ENCODE peak calls at places on chromosome 3, in seven cellular contexts. C is GF-D8; L is activated CD8-positive, alpha-beta memory T cell treated with anti-CD3 and anti-CD28 coated beads, Interleukin-2, amount 50 U/mL, for 48 hours; M is SW 1271; Y is cardiac muscle cell; I is GM13976; W is dermis blood vessel endothelial cell. E is an unnamed sample.

GRCh38 chr3:48552111-48552911 is 4.3 kb downstream of the PFKFB4 start:
- DNase-seq in W (no peak), Y (no peak), M (no peak), C (no peak), L (no peak), I (no peak), E (no peak)

GRCh38 chr3:45528429-45528828 is 66.1 kb upstream of the LIMD1 start:
- DNase-seq in I (no peak), M (no peak), Y (no peak), L (no peak), W (no peak), C (no peak), E (no peak)

GRCh38 chr3:80733522-80734176 is 965.9 kb upstream of the ROBO1 start:
- DNase-seq in W (peak), Y (peak), M (peak), I (no peak), C (peak), L (no peak), E (no peak)

GRCh38 chr3:52671676-52672075 is 14.0 kb downstream of the PBRM1 start:
- DNase-seq in L (no peak), W (no peak), Y (no peak), M (no peak), C (no peak), I (no peak), E (no peak)

GRCh38 chr3:48548731-48549705 is 7.6 kb downstream of the PFKFB4 start:
- DNase-seq in C (peak), M (peak), I (peak), Y (peak), W (peak), L (peak), E (peak)

GRCh38 chr3:72041531-72041930 is 256.6 kb upstream of the PROK2 start:
- DNase-seq in Y (no peak), M (no peak), I (no peak), C (no peak), L (no peak), W (no peak), E (no peak)

GRCh38 chr3:105354429-105354828 is 12.3 kb upstream of the ALCAM start:
- DNase-seq in L (no peak), M (no peak), C (no peak), I (no peak), Y (peak), W (no peak), E (no peak)

GRCh38 chr3:122508135-122508914 is 6.4 kb downstream of the KPNA1 start:
- DNase-seq in I (no peak), M (no peak), W (no peak), C (no peak), Y (no peak), L (no peak), E (no peak)

GRCh38 chr3:197511130-197511529 is 44.6 kb downstream of the BDH1 start:
- DNase-seq in M (no peak), W (no peak), C (no peak), I (no peak), Y (no peak), L (no peak), E (no peak)

GRCh38 chr3:42709621-42710020 is 7.0 kb upstream of the HHATL start:
- DNase-seq in Y (no peak), I (no peak), M (no peak), W (no peak), L (peak), C (no peak), E (no peak)

GRCh38 chr3:23159929-23160328 is 43.2 kb upstream of the UBE2E2 start:
- DNase-seq in W (peak), M (no peak), C (no peak), Y (no peak), L (no peak), I (no peak), E (no peak)

GRCh38 chr3:46427929-46428833 is 21.1 kb downstream of the CCRL2 start:
- DNase-seq in C (peak), L (no peak), M (no peak), Y (peak), I (no peak), W (no peak), E (no peak)

GRCh38 chr3:118760611-118761606 is 273.7 kb downstream of the IGSF11 start:
- DNase-seq in C (no peak), W (no peak), L (no peak), Y (no peak), M (no peak), I (no peak), E (no peak)

GRCh38 chr3:167246252-167246651 is 133.8 kb downstream of the ZBBX start:
- DNase-seq in C (no peak), L (no peak), W (no peak), Y (no peak), M (no peak), I (no peak), E (no peak)

GRCh38 chr3:195394024-195394423 is 48.8 kb downstream of the ACAP2 start:
- DNase-seq in W (no peak), I (peak), M (no peak), C (no peak), Y (no peak), L (no peak), E (no peak)

GRCh38 chr3:194738254-194739093 is 52.8 kb downstream of the FAM43A start:
- DNase-seq in Y (no peak), L (no peak), C (no peak), I (no peak), W (peak), M (no peak), E (no peak)

GRCh38 chr3:149808209-149808829 is 4.7 kb upstream of the RNF13 start:
- DNase-seq in Y (peak), C (peak), L (peak), M (peak), W (peak), I (peak), E (peak)

GRCh38 chr3:50260942-50261441 is 8.0 kb upstream of the SEMA3B start:
- DNase-seq in I (no peak), L (no peak), Y (no peak), C (no peak), M (no peak), W (no peak), E (no peak)

GRCh38 chr3:163622384-163622783 is 1455.9 kb downstream of the SI start:
- DNase-seq in W (no peak), C (no peak), L (no peak), I (no peak), Y (peak), M (peak), E (no peak)

GRCh38 chr3:5232570-5232969 is 45.1 kb downstream of the EDEM1 start:
- DNase-seq in I (no peak), W (no peak), L (no peak), Y (no peak), M (no peak), C (no peak), E (no peak)

GRCh38 chr3:48405343-48405881 is 24.5 kb downstream of the PLXNB1 start:
- DNase-seq in W (no peak), C (no peak), Y (no peak), L (peak), I (peak), M (no peak), E (no peak)

GRCh38 chr3:74845086-74845485 is 230.6 kb upstream of the CNTN3 start:
- DNase-seq in W (no peak), C (no peak), I (no peak), Y (no peak), M (no peak), L (no peak), E (no peak)

GRCh38 chr3:195931582-195932273 is 23.4 kb upstream of the TNK2 start:
- DNase-seq in W (no peak), L (no peak), M (no peak), C (no peak), I (no peak), Y (no peak), E (no peak)

GRCh38 chr3:119403201-119403600 is 60.2 kb downstream of the TMEM39A start:
- DNase-seq in I (no peak), M (no peak), Y (no peak), L (no peak), W (no peak), C (no peak), E (no peak)

GRCh38 chr3:104873331-104873730 is 493.4 kb upstream of the ALCAM start:
- DNase-seq in C (no peak), M (no peak), I (no peak), W (peak), Y (no peak), L (no peak), E (no peak)

GRCh38 chr3:9037113-9037715 is 73.9 kb upstream of the RAD18 start:
- DNase-seq in I (no peak), L (no peak), W (no peak), M (no peak), C (no peak), Y (no peak), E (no peak)

GRCh38 chr3:179898024-179898423 is 138.7 kb downstream of the PEX5L start:
- DNase-seq in C (no peak), M (peak), Y (peak), I (peak), W (peak), L (no peak), E (no peak)

GRCh38 chr3:186621894-186622650 is 9.2 kb downstream of the AHSG start:
- DNase-seq in M (no peak), C (no peak), Y (no peak), W (no peak), L (no peak), I (no peak), E (no peak)

GRCh38 chr3:170364965-170365364 is 7.5 kb downstream of the SKIL start:
- DNase-seq in C (no peak), W (no peak), Y (no peak), L (no peak), I (no peak), M (no peak), E (no peak)

GRCh38 chr3:24264748-24265158 is 229.9 kb downstream of the THRB start:
- DNase-seq in W (peak), L (no peak), I (peak), Y (peak), C (no peak), M (peak), E (no peak)

GRCh38 chr3:143078883-143079282 is 40.7 kb upstream of the CHST2 start:
- DNase-seq in C (no peak), I (no peak), L (no peak), W (no peak), M (peak), Y (no peak), E (no peak)

GRCh38 chr3:129864519-129864918 is 29.0 kb downstream of the TMCC1 start:
- DNase-seq in W (no peak), M (no peak), C (no peak), Y (no peak), L (no peak), I (no peak), E (no peak)

GRCh38 chr3:145952541-145952940 is 208.4 kb downstream of the PLOD2 start:
- DNase-seq in Y (no peak), M (no peak), W (no peak), I (no peak), C (no peak), L (no peak), E (no peak)

GRCh38 chr3:14879161-14879888 is 60.6 kb downstream of the FGD5 start:
- DNase-seq in W (no peak), M (no peak), C (no peak), L (no peak), Y (no peak), I (no peak), E (no peak)

GRCh38 chr3:10666621-10667020 is 149.4 kb upstream of the SLC6A11 start:
- DNase-seq in Y (peak), C (peak), W (no peak), L (no peak), M (no peak), I (no peak), E (no peak)

GRCh38 chr3:86993704-86994103 is 2.8 kb upstream of the VGLL3 start:
- DNase-seq in I (no peak), C (no peak), M (no peak), W (no peak), Y (no peak), L (no peak), E (no peak)